ENCODE peak calls at places on chromosome 1, in seven cellular contexts. One of them, this sample, is unnamed.

GRCh38 chr1:57599233-57599994 is 175.6 kb upstream of the DAB1 start:
- DNase-seq in body of pancreas: no peak
- DNase-seq in head of caudate nucleus: no peak
- DNase-seq in type B pancreatic cell: no peak
- DNase-seq in left lobe of liver: no peak
- DNase-seq in M059J: no peak
- DNase-seq in right cardiac atrium: no peak
- DNase-seq in this sample: peak; percentile 36

GRCh38 chr1:201573030-201573429 is 34.1 kb downstream of the NAV1 start:
- DNase-seq in body of pancreas: no peak
- DNase-seq in head of caudate nucleus: no peak
- DNase-seq in type B pancreatic cell: no peak
- DNase-seq in left lobe of liver: no peak
- DNase-seq in M059J: no peak
- DNase-seq in right cardiac atrium: no peak
- DNase-seq in this sample: no peak

GRCh38 chr1:8870118-8870517 is 8.4 kb downstream of the ENO1 start:
- DNase-seq in body of pancreas: no peak
- DNase-seq in head of caudate nucleus: peak; percentile 49
- DNase-seq in type B pancreatic cell: no peak
- DNase-seq in left lobe of liver: no peak
- DNase-seq in M059J: no peak
- DNase-seq in right cardiac atrium: no peak
- DNase-seq in this sample: no peak

GRCh38 chr1:43801203-43801602 is 93.9 kb downstream of the ST3GAL3 start:
- DNase-seq in body of pancreas: no peak
- DNase-seq in head of caudate nucleus: no peak
- DNase-seq in type B pancreatic cell: no peak
- DNase-seq in left lobe of liver: no peak
- DNase-seq in M059J: peak; percentile 32
- DNase-seq in right cardiac atrium: no peak
- DNase-seq in this sample: no peak

GRCh38 chr1:47501069-47501468 is 63.2 kb downstream of the FOXD2 start:
- DNase-seq in body of pancreas: no peak
- DNase-seq in head of caudate nucleus: no peak
- DNase-seq in type B pancreatic cell: no peak
- DNase-seq in left lobe of liver: peak; percentile 11
- DNase-seq in M059J: no peak
- DNase-seq in right cardiac atrium: no peak
- DNase-seq in this sample: no peak

GRCh38 chr1:156394835-156395461 is 25.9 kb downstream of the RHBG start:
- DNase-seq in body of pancreas: no peak
- DNase-seq in head of caudate nucleus: no peak
- DNase-seq in type B pancreatic cell: no peak
- DNase-seq in left lobe of liver: no peak
- DNase-seq in M059J: no peak
- DNase-seq in right cardiac atrium: peak; percentile 10
- DNase-seq in this sample: no peak

GRCh38 chr1:180921891-180922636 is 9.4 kb downstream of the KIAA1614 start:
- DNase-seq in body of pancreas: no peak
- DNase-seq in head of caudate nucleus: no peak
- DNase-seq in type B pancreatic cell: no peak
- DNase-seq in left lobe of liver: no peak
- DNase-seq in M059J: no peak
- DNase-seq in right cardiac atrium: no peak
- DNase-seq in this sample: no peak

GRCh38 chr1:101250656-101251272 is 13.9 kb downstream of the S1PR1 start:
- DNase-seq in body of pancreas: no peak
- DNase-seq in head of caudate nucleus: no peak
- DNase-seq in type B pancreatic cell: no peak
- DNase-seq in left lobe of liver: no peak
- DNase-seq in M059J: no peak
- DNase-seq in right cardiac atrium: no peak
- DNase-seq in this sample: no peak

GRCh38 chr1:202850593-202851362 is 38.2 kb downstream of the RABIF start:
- DNase-seq in body of pancreas: no peak
- DNase-seq in head of caudate nucleus: no peak
- DNase-seq in type B pancreatic cell: no peak
- DNase-seq in left lobe of liver: no peak
- DNase-seq in M059J: no peak
- DNase-seq in right cardiac atrium: peak; percentile 72
- DNase-seq in this sample: no peak

GRCh38 chr1:65965112-65965511 is 172.4 kb downstream of the PDE4B start:
- DNase-seq in body of pancreas: no peak
- DNase-seq in head of caudate nucleus: no peak
- DNase-seq in type B pancreatic cell: no peak
- DNase-seq in left lobe of liver: no peak
- DNase-seq in M059J: no peak
- DNase-seq in right cardiac atrium: no peak
- DNase-seq in this sample: no peak

GRCh38 chr1:183470147-183470960 is 1.9 kb upstream of the SMG7 start:
- DNase-seq in body of pancreas: peak; percentile 87
- DNase-seq in head of caudate nucleus: peak; percentile 91
- DNase-seq in type B pancreatic cell: peak; percentile 72
- DNase-seq in left lobe of liver: peak; percentile 95
- DNase-seq in M059J: peak; percentile 84
- DNase-seq in right cardiac atrium: peak; percentile 94
- DNase-seq in this sample: peak; percentile 77

GRCh38 chr1:163202833-163203451 is at the start of gene RGS5:
- DNase-seq in body of pancreas: no peak
- DNase-seq in head of caudate nucleus: no peak
- DNase-seq in type B pancreatic cell: no peak
- DNase-seq in left lobe of liver: no peak
- DNase-seq in M059J: peak; percentile 9
- DNase-seq in right cardiac atrium: no peak
- DNase-seq in this sample: peak; percentile 36

GRCh38 chr1:91502882-91503184 is 2.2 kb downstream of the CDC7 start:
- DNase-seq in body of pancreas: no peak
- DNase-seq in head of caudate nucleus: no peak
- DNase-seq in type B pancreatic cell: no peak
- DNase-seq in left lobe of liver: no peak
- DNase-seq in M059J: peak; percentile 46
- DNase-seq in right cardiac atrium: no peak
- DNase-seq in this sample: no peak

GRCh38 chr1:109653286-109653685 is 2.6 kb upstream of the GSTM4 start:
- DNase-seq in body of pancreas: no peak
- DNase-seq in head of caudate nucleus: no peak
- DNase-seq in type B pancreatic cell: no peak
- DNase-seq in left lobe of liver: no peak
- DNase-seq in M059J: no peak
- DNase-seq in right cardiac atrium: no peak
- DNase-seq in this sample: no peak

GRCh38 chr1:55931272-55931940 is 648.0 kb downstream of the PLPP3 start:
- DNase-seq in body of pancreas: no peak
- DNase-seq in head of caudate nucleus: no peak
- DNase-seq in type B pancreatic cell: no peak
- DNase-seq in left lobe of liver: no peak
- DNase-seq in M059J: no peak
- DNase-seq in right cardiac atrium: no peak
- DNase-seq in this sample: no peak

GRCh38 chr1:171221665-171222591 is 26.4 kb upstream of the FMO1 start:
- DNase-seq in body of pancreas: no peak
- DNase-seq in head of caudate nucleus: no peak
- DNase-seq in type B pancreatic cell: no peak
- DNase-seq in left lobe of liver: no peak
- DNase-seq in M059J: peak; percentile 62
- DNase-seq in right cardiac atrium: no peak
- DNase-seq in this sample: no peak

GRCh38 chr1:208298593-208299233 is 54.5 kb upstream of the PLXNA2 start:
- DNase-seq in body of pancreas: peak; percentile 80
- DNase-seq in head of caudate nucleus: peak; percentile 28
- DNase-seq in type B pancreatic cell: no peak
- DNase-seq in left lobe of liver: peak; percentile 46
- DNase-seq in M059J: no peak
- DNase-seq in right cardiac atrium: peak; percentile 93
- DNase-seq in this sample: no peak